ENCODE peak calls at places on chromosomes 7 and 10, in nine cellular contexts. W, K, U, T, A, L, O, D and M are unnamed samples.
A peak's percentile ranks its signal among the peaks of the same experiment; 100 is the strongest.

GRCh38 chr7:116800594-116800993 is 61.8 kb upstream of the CAPZA2 start:
- DNase-seq in W (no peak), K (no peak), U (no peak), T (no peak), A (no peak), L (no peak), O (no peak), D (no peak), M (no peak)

GRCh38 chr10:23351914-23352313 is 7.3 kb upstream of the C10orf67 start:
- DNase-seq in W (peak; percentile 68), K (no peak), U (no peak), T (peak; percentile 60), A (no peak), L (no peak), O (no peak), D (no peak), M (no peak)

GRCh38 chr10:6197274-6197673 is 5.5 kb upstream of the PFKFB3 start:
- DNase-seq in W (no peak), K (peak; percentile 30), U (no peak), T (no peak), A (no peak), L (no peak), O (no peak), D (no peak), M (no peak)

GRCh38 chr10:124197301-124198148 is 104.1 kb upstream of the CHST15 start:
- DNase-seq in W (no peak), K (no peak), U (no peak), T (no peak), A (no peak), L (no peak), O (no peak), D (no peak), M (no peak)

GRCh38 chr10:52879651-52880050 is 107.1 kb upstream of the MBL2 start:
- DNase-seq in W (no peak), K (no peak), U (no peak), T (no peak), A (no peak), L (no peak), O (no peak), D (no peak), M (no peak)

GRCh38 chr10:125005312-125006187 is 63.6 kb downstream of the ZRANB1 start:
- DNase-seq in W (no peak), K (no peak), U (no peak), T (no peak), A (peak; percentile 47), L (no peak), O (no peak), D (no peak), M (no peak)

GRCh38 chr7:144488977-144489376 is 85.5 kb upstream of the NOBOX start:
- DNase-seq in W (no peak), K (no peak), U (no peak), T (no peak), A (no peak), L (no peak), O (no peak), D (no peak), M (no peak)

GRCh38 chr10:112208981-112209380 is 25.4 kb upstream of the GPAM start:
- DNase-seq in W (no peak), K (no peak), U (no peak), T (peak; percentile 40), A (no peak), L (no peak), O (no peak), D (no peak), M (no peak)

GRCh38 chr7:75989084-75989725 is 5.2 kb downstream of the TMEM120A start:
- DNase-seq in W (no peak), K (no peak), U (no peak), T (no peak), A (peak; percentile 90), L (peak; percentile 75), O (no peak), D (peak; percentile 17), M (no peak)

GRCh38 chr10:6649107-6649720 is 69.1 kb upstream of the PRKCQ start:
- DNase-seq in W (no peak), K (no peak), U (no peak), T (no peak), A (no peak), L (no peak), O (no peak), D (no peak), M (no peak)

GRCh38 chr7:151017370-151017952 is 6.8 kb downstream of the ATG9B start:
- DNase-seq in W (no peak), K (no peak), U (no peak), T (no peak), A (peak; percentile 49), L (no peak), O (no peak), D (no peak), M (no peak)

GRCh38 chr7:2775376-2775775 is 68.7 kb downstream of the GNA12 start:
- DNase-seq in W (no peak), K (no peak), U (no peak), T (no peak), A (no peak), L (no peak), O (no peak), D (no peak), M (no peak)

GRCh38 chr7:2777898-2778535 is 66.1 kb downstream of the GNA12 start:
- DNase-seq in W (no peak), K (no peak), U (no peak), T (no peak), A (no peak), L (no peak), O (no peak), D (no peak), M (no peak)

GRCh38 chr7:2774935-2775334 is 69.2 kb downstream of the GNA12 start:
- DNase-seq in W (no peak), K (no peak), U (no peak), T (no peak), A (no peak), L (no peak), O (no peak), D (no peak), M (no peak)

GRCh38 chr7:2775785-2776184 is 68.3 kb downstream of the GNA12 start:
- DNase-seq in W (no peak), K (no peak), U (no peak), T (no peak), A (no peak), L (no peak), O (no peak), D (no peak), M (no peak)

DNA sequence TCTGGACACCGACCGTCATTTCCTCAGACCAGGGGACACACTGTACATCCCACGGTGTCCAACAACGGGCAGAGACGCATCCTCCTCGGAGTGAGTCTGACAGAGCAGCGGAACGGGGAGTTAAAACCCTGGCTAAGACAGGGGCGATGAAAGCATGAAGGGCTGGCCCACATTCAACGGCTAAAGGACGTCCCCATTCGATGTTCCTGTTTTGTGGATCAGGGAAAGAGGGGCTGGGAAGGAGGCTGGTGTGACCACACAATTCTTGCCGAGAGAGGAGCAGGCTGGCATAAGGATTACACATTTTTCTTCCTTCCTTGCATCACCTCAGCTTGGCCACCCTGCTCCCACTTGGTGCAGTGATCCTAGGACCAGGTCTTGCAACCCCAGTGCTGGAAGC is 67.8 kb downstream of the GNA12 start:
- DNase-seq in W (no peak), K (no peak), U (no peak), T (no peak), A (no peak), L (no peak), O (no peak), D (no peak), M (no peak)
- H3K4me1 ChIP-seq in W (no peaks in the 10 kb centered on the region), K (peaks cover 5% of the 10 kb centered on the region), U (no peaks in the 10 kb centered on the region), T (peaks cover 2% of the 10 kb centered on the region), A (no peaks in the 10 kb centered on the region), L (peaks cover 9% of the 10 kb centered on the region), O (no peaks in the 10 kb centered on the region), D (no peaks in the 10 kb centered on the region), M (no peaks in the 10 kb centered on the region)

DNA sequence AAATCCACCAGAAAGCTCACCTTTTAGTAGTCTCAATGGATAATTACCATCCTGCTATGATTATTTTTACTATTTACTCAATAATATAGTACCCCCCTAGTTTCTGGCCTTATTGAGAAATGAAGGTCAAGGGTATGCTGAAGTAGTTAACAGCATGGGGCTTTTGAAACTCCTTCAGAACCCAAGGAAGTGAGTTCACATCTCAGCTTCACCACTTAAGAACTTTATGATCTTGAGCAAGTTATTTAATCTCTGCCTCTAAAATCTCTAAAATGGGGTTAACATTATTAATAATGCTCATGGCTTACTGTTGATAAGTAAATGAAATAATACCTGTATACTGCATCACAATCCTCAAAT is 5.8 kb downstream of the MTPN start:
- DNase-seq in W (no peak), K (peak; percentile 38), U (no peak), T (no peak), A (no peak), L (no peak), O (no peak), D (no peak), M (no peak)
- H3K4me1 ChIP-seq in W (peaks cover 62% of the 10 kb centered on the region), K (peaks cover 74% of the 10 kb centered on the region), U (peaks cover 12% of the 10 kb centered on the region), T (no peaks in the 10 kb centered on the region), A (peaks cover 15% of the 10 kb centered on the region), L (peaks cover 70% of the 10 kb centered on the region), O (no peaks in the 10 kb centered on the region), D (no peaks in the 10 kb centered on the region), M (peaks cover 21% of the 10 kb centered on the region)

GRCh38 chr10:72126184-72126871 is 38.0 kb upstream of the SPOCK2 start:
- DNase-seq in W (peak; percentile 78), K (peak; percentile 62), U (peak; percentile 17), T (peak; percentile 50), A (no peak), L (no peak), O (no peak), D (no peak), M (no peak)

GRCh38 chr10:72123616-72124015 is 35.3 kb upstream of the SPOCK2 start:
- DNase-seq in W (no peak), K (no peak), U (no peak), T (no peak), A (no peak), L (no peak), O (no peak), D (peak; percentile 24), M (no peak)

GRCh38 chr10:72124984-72125383 is 36.6 kb upstream of the SPOCK2 start:
- DNase-seq in W (peak; percentile 14), K (no peak), U (no peak), T (peak; percentile 82), A (no peak), L (no peak), O (no peak), D (no peak), M (no peak)

GRCh38 chr10:72126872-72127232 is 38.5 kb upstream of the SPOCK2 start:
- DNase-seq in W (no peak), K (no peak), U (no peak), T (no peak), A (no peak), L (no peak), O (no peak), D (no peak), M (no peak)

DNA sequence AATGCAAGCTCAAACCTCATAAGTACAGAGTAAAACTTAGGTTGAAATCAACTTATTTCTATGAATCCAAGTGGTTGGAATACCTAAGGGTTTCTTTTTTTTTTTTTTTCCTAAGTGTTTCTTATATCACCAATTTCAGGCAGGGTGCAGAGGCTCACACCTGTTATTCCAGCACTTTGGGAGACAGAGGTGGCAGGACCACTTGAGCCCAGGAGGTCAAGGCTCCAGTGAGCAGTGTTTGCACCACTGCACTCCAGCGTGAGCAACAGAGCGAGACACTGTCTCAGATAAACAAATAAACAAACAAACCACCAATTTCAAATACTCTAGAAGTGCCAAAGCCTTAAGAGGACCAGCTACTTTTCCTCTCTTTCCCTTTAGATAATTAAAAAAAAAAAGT is 39.2 kb upstream of the SPOCK2 start:
- DNase-seq in W (no peak), K (no peak), U (no peak), T (no peak), A (no peak), L (no peak), O (no peak), D (no peak), M (no peak)
- H3K4me1 ChIP-seq in W (no peaks in the 10 kb centered on the region), K (peaks cover 8% of the 10 kb centered on the region), U (peaks cover 4% of the 10 kb centered on the region), T (no peaks in the 10 kb centered on the region), A (no peaks in the 10 kb centered on the region), L (peaks cover 42% of the 10 kb centered on the region), O (no peaks in the 10 kb centered on the region), D (no peaks in the 10 kb centered on the region), M (no peaks in the 10 kb centered on the region)

GRCh38 chr10:72255977-72256729 is 17.6 kb upstream of the DDIT4 start:
- DNase-seq in W (no peak), K (no peak), U (no peak), T (no peak), A (no peak), L (no peak), O (no peak), D (no peak), M (no peak)
- H3K4me1 ChIP-seq in W (peaks cover 49% of the 10 kb centered on the region), K (peaks cover 48% of the 10 kb centered on the region), U (peaks cover 53% of the 10 kb centered on the region), T (peaks cover 24% of the 10 kb centered on the region), A (peaks cover 42% of the 10 kb centered on the region), L (peaks cover 100% of the 10 kb centered on the region), O (peaks cover 31% of the 10 kb centered on the region), D (peaks cover 18% of the 10 kb centered on the region), M (peaks cover 56% of the 10 kb centered on the region)